ENCODE peak calls at places on chromosomes 6 and 20, in eight cellular contexts. T is endothelial cell of umbilical vein, G is transverse colon, S is prostate gland, F is HCT116, Z is suprapubic skin, B is breast epithelium, H is spleen. D is an unnamed sample.

GRCh38 chr6:145139451-145139850 is 595.9 kb downstream of the EPM2A start:
- DNase-seq in S (no peak), Z (no peak), H (no peak), B (no peak), T (no peak), G (no peak), F (no peak), D (no peak)

GRCh38 chr20:62685781-62686555 is 22.7 kb upstream of the NTSR1 start:
- DNase-seq in Z (no peak), T (no peak), H (peak; percentile 90), B (no peak), S (peak; percentile 32), G (peak; percentile 61), F (no peak), D (no peak)

GRCh38 chr20:6058684-6059295 is 4.9 kb upstream of the LRRN4 start:
- DNase-seq in H (no peak), B (no peak), S (no peak), G (no peak), F (no peak), Z (no peak), T (no peak), D (no peak)

GRCh38 chr20:8447262-8448120 is 315.4 kb downstream of the PLCB1 start:
- DNase-seq in F (no peak), T (no peak), S (peak; percentile 70), Z (no peak), B (no peak), G (no peak), H (no peak), D (no peak)

GRCh38 chr20:61736751-61737310 is 328.9 kb downstream of the TAF4 start:
- DNase-seq in F (no peak), H (peak; percentile 46), G (no peak), Z (no peak), T (no peak), S (no peak), B (no peak), D (no peak)

GRCh38 chr6:74534485-74535211 is 671.2 kb downstream of the COL12A1 start:
- DNase-seq in Z (no peak), B (no peak), H (no peak), S (no peak), G (no peak), F (peak; percentile 19), T (peak; percentile 84), D (no peak)

GRCh38 chr20:1803216-1804128 is 91.7 kb upstream of the SIRPA start:
- DNase-seq in F (no peak), T (peak; percentile 72), G (peak; percentile 58), B (no peak), Z (no peak), H (peak; percentile 96), S (peak; percentile 37), D (peak; percentile 78)

GRCh38 chr6:143581835-143582480 is 70.4 kb upstream of the FUCA2 start:
- DNase-seq in F (no peak), Z (no peak), H (no peak), G (no peak), T (no peak), B (no peak), S (no peak), D (no peak)

GRCh38 chr20:10555865-10556308 is 117.9 kb downstream of the JAG1 start:
- DNase-seq in G (no peak), Z (no peak), B (no peak), S (no peak), H (no peak), F (no peak), T (peak; percentile 68), D (no peak)

GRCh38 chr6:49986551-49986950 is 17.1 kb upstream of the DEFB113 start:
- DNase-seq in B (no peak), F (no peak), T (no peak), H (no peak), S (no peak), G (no peak), Z (no peak), D (no peak)

GRCh38 chr6:18528084-18528743 is 141.1 kb downstream of the RNF144B start:
- DNase-seq in S (no peak), F (no peak), G (no peak), Z (no peak), H (no peak), B (no peak), T (peak; percentile 24), D (no peak)

GRCh38 chr20:40008177-40008576 is 680.9 kb downstream of the MAFB start:
- DNase-seq in Z (no peak), T (no peak), H (no peak), S (no peak), G (no peak), B (no peak), F (no peak), D (no peak)

GRCh38 chr6:50722829-50723562 is 9.7 kb downstream of the TFAP2D start:
- DNase-seq in H (no peak), F (no peak), S (no peak), B (no peak), T (no peak), Z (no peak), G (no peak), D (no peak)

GRCh38 chr20:34525709-34526416 is 9.6 kb downstream of the DYNLRB1 start:
- DNase-seq in S (peak; percentile 96), F (peak; percentile 93), T (peak; percentile 99), H (no peak), B (peak; percentile 95), Z (peak; percentile 94), G (peak; percentile 90), D (peak; percentile 95)

GRCh38 chr6:166565084-166565651 is 21.3 kb downstream of the RAMACL start:
- DNase-seq in B (no peak), T (no peak), G (no peak), Z (no peak), H (no peak), F (no peak), S (no peak), D (no peak)

GRCh38 chr6:166569206-166569605 is 17.3 kb downstream of the RAMACL start:
- DNase-seq in G (no peak), Z (no peak), B (no peak), F (no peak), T (no peak), S (no peak), H (no peak), D (no peak)

GRCh38 chr6:166566026-166567011 is 20.2 kb downstream of the RAMACL start:
- DNase-seq in G (no peak), F (no peak), H (no peak), T (no peak), B (no peak), Z (no peak), S (no peak), D (no peak)

GRCh38 chr6:166567813-166568212 is 18.7 kb downstream of the RAMACL start:
- DNase-seq in S (no peak), Z (no peak), B (no peak), T (no peak), F (no peak), H (no peak), G (no peak), D (no peak)

DNA sequence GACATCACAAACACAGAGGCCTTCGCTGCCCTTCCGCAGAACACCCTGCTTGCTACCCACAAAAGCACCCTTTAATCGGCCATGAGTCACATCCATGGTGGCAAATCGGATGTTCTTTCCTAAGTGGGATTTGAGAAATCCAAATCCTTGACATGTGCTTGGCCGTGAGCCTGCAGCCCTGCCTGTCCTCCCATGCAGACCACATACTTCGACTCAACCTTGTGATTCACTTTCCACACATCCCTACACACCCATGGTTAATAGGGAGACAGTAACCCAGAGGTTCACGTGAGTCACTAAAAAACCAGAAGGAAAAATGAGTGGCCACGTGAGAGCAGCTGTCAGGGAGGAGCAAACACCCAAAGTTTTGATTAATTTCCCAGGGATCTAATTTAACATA is 19.4 kb downstream of the RAMACL start:
- DNase-seq in S (no peak), F (no peak), Z (peak; percentile 81), B (no peak), G (no peak), T (peak; percentile 42), H (no peak), D (no peak)
- TF ChIP-seq POLR2AphosphoS5 in S (no peak), F (no peak), Z (no peak), B (no peak), G (no peak), T (no peak), H (no peak), D (no peak)

GRCh38 chr20:60055740-60056139 is 97.5 kb downstream of the CDH26 start:
- DNase-seq in H (peak; percentile 89), S (no peak), G (peak; percentile 41), Z (peak; percentile 70), F (no peak), T (no peak), B (no peak), D (peak; percentile 81)
- TF ChIP-seq POLR2A in H (no peak), S (no peak), G (no peak), Z (no peak), F (no peak), T (no peak), B (no peak), D (no peak)

DNA sequence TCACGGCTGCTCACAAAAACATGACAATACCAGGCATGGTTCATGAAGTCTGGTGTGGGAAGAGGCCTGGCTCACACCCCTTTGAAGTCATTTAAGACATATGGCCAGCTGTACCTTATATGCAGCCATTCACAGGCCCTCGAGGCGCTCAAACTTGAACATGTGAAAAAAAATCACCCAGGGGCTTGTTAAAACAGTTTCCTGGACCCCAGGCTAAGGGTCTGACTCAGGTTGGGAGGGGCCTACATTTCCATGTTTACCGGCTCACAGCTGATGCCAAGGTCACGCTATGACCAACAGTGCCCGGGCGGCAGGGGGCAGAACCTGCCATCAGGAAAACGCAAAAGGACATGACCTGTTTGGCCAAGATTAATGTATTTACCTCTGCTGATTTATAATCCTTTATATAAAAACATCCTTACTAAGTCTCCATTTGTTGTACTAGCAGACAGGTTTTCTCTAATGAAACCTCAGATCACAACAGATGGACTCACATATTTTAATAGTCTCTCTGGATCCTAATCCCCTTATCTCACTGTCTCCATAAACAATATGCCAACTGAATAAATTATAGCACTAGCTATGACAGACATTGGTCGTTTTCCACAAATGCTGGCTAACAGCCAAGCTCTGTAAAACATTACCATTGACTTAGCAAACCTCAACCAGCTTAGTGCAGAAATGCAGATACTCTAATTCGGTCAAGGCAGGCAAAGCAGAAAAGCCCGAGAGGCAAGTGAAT is 19.9 kb downstream of the EZR start:
- DNase-seq in B (no peak), G (peak; percentile 59), T (peak; percentile 85), Z (no peak), S (peak; percentile 89), F (no peak), H (no peak), D (no peak)
- TF ChIP-seq CTCF in B (no peak), G (no peak), T (peak; percentile 17), Z (no peak), S (peak; percentile 28), F (peak; percentile 27), H (no peak), D (no peak)

DNA sequence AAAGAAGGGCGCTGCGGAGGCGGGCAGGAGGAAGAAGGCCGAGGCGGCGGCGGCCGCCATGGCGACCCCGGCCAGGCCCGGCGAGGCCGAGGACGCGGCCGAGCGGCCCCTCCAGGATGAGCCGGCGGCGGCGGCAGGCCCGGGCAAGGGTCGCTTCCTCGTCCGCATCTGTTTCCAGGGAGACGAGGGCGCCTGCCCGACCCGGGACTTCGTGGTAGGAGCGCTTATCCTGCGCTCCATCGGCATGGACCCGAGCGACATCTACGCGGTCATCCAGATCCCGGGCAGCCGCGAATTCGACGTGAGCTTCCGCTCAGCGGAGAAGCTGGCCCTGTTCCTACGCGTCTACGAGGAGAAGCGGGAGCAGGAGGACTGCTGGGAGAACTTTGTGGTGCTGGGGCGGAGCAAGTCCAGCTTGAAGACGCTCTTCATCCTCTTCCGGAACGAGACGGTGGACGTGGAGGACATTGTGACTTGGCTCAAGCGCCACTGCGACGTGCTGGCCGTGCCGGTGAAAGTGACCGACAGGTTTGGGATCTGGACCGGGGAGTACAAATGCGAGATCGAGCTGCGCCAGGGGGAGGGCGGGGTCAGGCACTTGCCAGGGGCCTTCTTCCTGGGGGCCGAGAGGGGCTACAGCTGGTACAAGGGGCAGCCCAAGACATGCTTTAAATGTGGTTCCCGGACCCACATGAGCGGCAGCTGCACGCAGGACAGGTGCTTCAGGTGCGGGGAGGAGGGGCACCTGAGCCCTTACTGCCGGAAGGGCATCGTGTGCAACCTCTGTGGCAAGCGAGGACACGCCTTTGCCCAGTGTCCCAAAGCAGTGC is 770 bp downstream of the ZCCHC3 start:
- DNase-seq in T (peak; percentile 70), S (peak; percentile 53), B (peak; percentile 50), H (peak; percentile 92), Z (peak; percentile 81), F (no peak), G (peak; percentile 84), D (peak; percentile 84)
- TF ChIP-seq POLR2AphosphoS5 in T (peak; percentile 83), S (peak; percentile 29), B (no peak), H (peak; percentile 76), Z (peak; percentile 10), F (peak; percentile 71), G (peak; percentile 59), D (peak; percentile 72)

D was measured in sigmoid colon.